ENCODE peak calls at places on chromosomes 13 and 19, in four cellular contexts. One of them, this sample, is unnamed.

GRCh38 chr13:67146523-67147130 is 83.5 kb downstream of the PCDH9 start:
- DNase-seq in Calu3: no peak
- DNase-seq in tibial artery: no peak
- DNase-seq in progenitor cell of endocrine pancreas: no peak
- DNase-seq in this sample: no peak

GRCh38 chr19:17582613-17583012 is 27.2 kb downstream of the COLGALT1 start:
- DNase-seq in Calu3: no peak
- DNase-seq in tibial artery: no peak
- DNase-seq in progenitor cell of endocrine pancreas: no peak
- DNase-seq in this sample: no peak

GRCh38 chr13:38900188-38900587 is 90.4 kb downstream of the STOML3 start:
- DNase-seq in Calu3: no peak
- DNase-seq in tibial artery: no peak
- DNase-seq in progenitor cell of endocrine pancreas: no peak
- DNase-seq in this sample: peak; percentile 25

GRCh38 chr19:52442179-52442578 is 11.2 kb upstream of the ZNF578 start:
- DNase-seq in Calu3: no peak
- DNase-seq in tibial artery: no peak
- DNase-seq in progenitor cell of endocrine pancreas: no peak
- DNase-seq in this sample: no peak

GRCh38 chr19:3360494-3361383 is 5.6 kb upstream of the NFIC start:
- DNase-seq in Calu3: no peak
- DNase-seq in tibial artery: peak; percentile 91
- DNase-seq in progenitor cell of endocrine pancreas: no peak
- DNase-seq in this sample: peak; percentile 38

GRCh38 chr13:67416047-67416925 is 186.2 kb upstream of the PCDH9 start:
- DNase-seq in Calu3: peak; percentile 6
- DNase-seq in tibial artery: no peak
- DNase-seq in progenitor cell of endocrine pancreas: peak; percentile 30
- DNase-seq in this sample: peak; percentile 83

GRCh38 chr19:28619842-28620429 is 593.0 kb downstream of the UQCRFS1 start:
- DNase-seq in Calu3: no peak
- DNase-seq in tibial artery: no peak
- DNase-seq in progenitor cell of endocrine pancreas: no peak
- DNase-seq in this sample: no peak

GRCh38 chr19:42184401-42184861 is 33.0 kb downstream of the DEDD2 start:
- DNase-seq in Calu3: peak; percentile 91
- DNase-seq in tibial artery: peak; percentile 73
- DNase-seq in progenitor cell of endocrine pancreas: peak; percentile 80
- DNase-seq in this sample: peak; percentile 89

GRCh38 chr19:53810891-53811290 is 13.2 kb downstream of the NLRP12 start:
- DNase-seq in Calu3: no peak
- DNase-seq in tibial artery: no peak
- DNase-seq in progenitor cell of endocrine pancreas: no peak
- DNase-seq in this sample: no peak

GRCh38 chr19:53810187-53810546 is 13.9 kb downstream of the NLRP12 start:
- DNase-seq in Calu3: no peak
- DNase-seq in tibial artery: no peak
- DNase-seq in progenitor cell of endocrine pancreas: no peak
- DNase-seq in this sample: no peak

GRCh38 chr19:53812335-53812734 is 11.8 kb downstream of the NLRP12 start:
- DNase-seq in Calu3: no peak
- DNase-seq in tibial artery: no peak
- DNase-seq in progenitor cell of endocrine pancreas: no peak
- DNase-seq in this sample: no peak

GRCh38 chr19:53809518-53810186 is 14.5 kb downstream of the NLRP12 start:
- DNase-seq in Calu3: no peak
- DNase-seq in tibial artery: no peak
- DNase-seq in progenitor cell of endocrine pancreas: no peak
- DNase-seq in this sample: peak; percentile 47

DNA sequence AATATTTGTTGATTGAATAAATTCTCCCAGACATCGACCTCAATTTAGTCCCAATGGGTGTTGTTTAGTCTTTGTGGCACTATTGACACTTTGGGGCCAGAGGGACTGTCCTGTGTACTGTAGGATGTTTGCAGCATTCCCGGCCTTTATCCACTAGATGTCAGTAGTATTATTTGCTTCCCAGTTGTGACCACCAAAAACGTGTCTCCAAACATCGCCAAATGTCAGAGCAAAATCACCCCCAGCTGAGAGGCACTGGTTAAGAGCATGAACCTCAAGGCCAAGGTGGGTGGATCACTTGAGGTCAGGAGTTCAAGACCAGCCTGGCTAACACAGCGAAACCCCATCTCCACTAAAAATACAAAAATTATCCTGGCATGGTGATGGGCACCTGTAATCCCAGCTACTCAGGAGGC is 15.4 kb downstream of the NLRP12 start:
- DNase-seq in Calu3: peak; percentile 38
- DNase-seq in tibial artery: no peak
- DNase-seq in progenitor cell of endocrine pancreas: no peak
- DNase-seq in this sample: no peak
- TF ChIP-seq CTCF in Calu3: peak; percentile 83
- TF ChIP-seq CTCF in tibial artery: no peak
- TF ChIP-seq CTCF in progenitor cell of endocrine pancreas: peak; percentile 58
- TF ChIP-seq CTCF in this sample: no peak

GRCh38 chr13:112931028-112931934 is 37.7 kb upstream of the MCF2L start:
- DNase-seq in Calu3: peak; percentile 44
- DNase-seq in tibial artery: no peak
- DNase-seq in progenitor cell of endocrine pancreas: no peak
- DNase-seq in this sample: peak; percentile 71

GRCh38 chr13:112928020-112928931 is 40.7 kb upstream of the MCF2L start:
- DNase-seq in Calu3: no peak
- DNase-seq in tibial artery: no peak
- DNase-seq in progenitor cell of endocrine pancreas: no peak
- DNase-seq in this sample: no peak

GRCh38 chr13:112930192-112930591 is 38.8 kb upstream of the MCF2L start:
- DNase-seq in Calu3: no peak
- DNase-seq in tibial artery: no peak
- DNase-seq in progenitor cell of endocrine pancreas: no peak
- DNase-seq in this sample: no peak

GRCh38 chr13:112929778-112930055 is 39.3 kb upstream of the MCF2L start:
- DNase-seq in Calu3: no peak
- DNase-seq in tibial artery: no peak
- DNase-seq in progenitor cell of endocrine pancreas: no peak
- DNase-seq in this sample: no peak

DNA sequence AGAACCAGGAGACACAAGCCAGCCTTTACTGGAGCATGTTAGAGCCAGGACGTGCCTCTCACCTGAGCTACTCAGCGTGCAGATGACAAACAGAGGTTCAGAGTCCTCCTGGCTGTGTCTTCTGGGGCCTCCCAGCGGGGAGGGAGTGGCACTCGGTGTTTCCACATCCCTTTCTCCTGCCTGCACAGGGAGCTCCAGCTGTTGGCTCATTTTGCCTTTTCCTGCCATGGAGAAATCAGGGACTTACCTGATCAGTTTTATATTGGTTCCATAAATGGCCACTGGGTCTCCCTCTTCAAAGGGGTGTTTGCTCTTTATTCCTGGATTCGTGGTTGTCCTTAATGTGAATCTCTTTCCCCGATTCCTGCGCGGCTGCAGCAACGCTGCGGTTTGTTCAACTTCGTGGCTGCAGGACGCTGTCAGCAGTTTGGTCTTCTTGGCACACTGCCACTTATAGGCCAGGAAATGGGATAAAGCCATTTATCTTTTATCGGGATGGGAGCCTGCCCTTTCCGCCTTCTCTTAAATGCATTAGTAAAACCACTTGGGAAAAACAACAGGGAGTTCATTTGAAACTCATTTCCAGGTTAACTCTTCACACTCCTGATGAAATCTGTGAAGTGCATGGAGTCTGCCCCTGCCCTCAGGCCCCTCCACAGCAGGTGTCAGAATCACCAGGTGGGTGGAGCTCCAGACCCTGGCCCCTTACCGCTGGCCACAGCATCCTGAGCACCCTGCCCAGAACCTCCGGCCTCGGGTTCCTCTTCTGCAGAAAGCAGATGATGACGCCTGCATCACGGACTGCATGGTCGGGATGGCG is 39.8 kb upstream of the MCF2L start:
- DNase-seq in Calu3: peak; percentile 11
- DNase-seq in tibial artery: no peak
- DNase-seq in progenitor cell of endocrine pancreas: no peak
- DNase-seq in this sample: no peak
- TF ChIP-seq CTCF in Calu3: no peak
- TF ChIP-seq CTCF in tibial artery: no peak
- TF ChIP-seq CTCF in progenitor cell of endocrine pancreas: no peak
- TF ChIP-seq CTCF in this sample: no peak

DNA sequence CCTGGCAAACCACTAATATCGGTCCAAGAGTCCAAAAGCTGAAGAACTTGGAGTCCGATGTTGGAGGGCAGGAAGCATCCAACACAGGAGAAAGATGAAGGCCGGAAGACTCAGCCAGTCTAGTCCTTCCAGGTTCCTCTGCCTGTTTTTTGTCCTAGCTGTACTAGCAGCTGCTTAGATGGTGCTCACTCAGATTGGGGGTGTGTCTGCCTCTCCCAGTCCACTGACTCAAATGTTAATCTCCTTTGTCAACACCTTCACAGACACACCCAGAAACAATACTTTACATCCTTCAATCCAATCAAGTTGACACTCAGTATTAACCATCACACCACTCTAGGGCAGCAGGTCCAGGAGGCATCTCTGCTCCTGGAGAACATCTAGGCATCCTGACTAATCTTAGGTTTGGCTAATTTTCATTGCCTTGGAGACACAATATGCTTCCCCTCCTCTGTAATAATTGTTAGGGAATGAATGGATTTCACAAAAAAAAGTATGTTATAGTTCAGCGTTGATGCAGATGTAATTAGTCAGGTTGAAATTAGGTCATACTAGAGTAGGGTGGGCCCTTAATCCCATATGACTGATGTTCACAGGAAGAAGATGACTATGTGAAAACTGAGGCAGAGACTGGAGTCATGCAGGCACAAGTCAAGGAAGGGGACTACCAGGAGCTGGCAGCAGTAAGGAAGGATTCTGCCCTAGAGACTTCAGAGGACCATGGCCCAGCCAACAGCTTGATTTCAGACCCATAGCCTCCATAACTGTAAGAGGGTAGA is 183.4 kb downstream of the RBM26 start:
- DNase-seq in Calu3: no peak
- DNase-seq in tibial artery: no peak
- DNase-seq in progenitor cell of endocrine pancreas: no peak
- DNase-seq in this sample: no peak
- TF ChIP-seq CTCF in Calu3: no peak
- TF ChIP-seq CTCF in tibial artery: no peak
- TF ChIP-seq CTCF in progenitor cell of endocrine pancreas: no peak
- TF ChIP-seq CTCF in this sample: no peak

GRCh38 chr13:99446242-99446641 is 55.0 kb upstream of the TM9SF2 start:
- DNase-seq in Calu3: no peak
- DNase-seq in tibial artery: no peak
- DNase-seq in progenitor cell of endocrine pancreas: no peak
- DNase-seq in this sample: no peak
- TF ChIP-seq CTCF in Calu3: no peak
- TF ChIP-seq CTCF in tibial artery: no peak
- TF ChIP-seq CTCF in progenitor cell of endocrine pancreas: peak; percentile 42
- TF ChIP-seq CTCF in this sample: no peak

GRCh38 chr19:57067440-57067839 is 52.3 kb upstream of the USP29 start:
- DNase-seq in Calu3: no peak
- DNase-seq in tibial artery: no peak
- DNase-seq in progenitor cell of endocrine pancreas: no peak
- DNase-seq in this sample: no peak

GRCh38 chr19:57068326-57068725 is 51.5 kb upstream of the USP29 start:
- DNase-seq in Calu3: no peak
- DNase-seq in tibial artery: no peak
- DNase-seq in progenitor cell of endocrine pancreas: no peak
- DNase-seq in this sample: no peak

GRCh38 chr19:57071414-57071813 is 48.4 kb upstream of the USP29 start:
- DNase-seq in Calu3: no peak
- DNase-seq in tibial artery: no peak
- DNase-seq in progenitor cell of endocrine pancreas: no peak
- DNase-seq in this sample: no peak

GRCh38 chr19:57068921-57069697 is 50.7 kb upstream of the USP29 start:
- DNase-seq in Calu3: no peak
- DNase-seq in tibial artery: no peak
- DNase-seq in progenitor cell of endocrine pancreas: no peak
- DNase-seq in this sample: peak; percentile 34
- TF ChIP-seq CTCF in Calu3: peak; percentile 29
- TF ChIP-seq CTCF in tibial artery: no peak
- TF ChIP-seq CTCF in progenitor cell of endocrine pancreas: no peak
- TF ChIP-seq CTCF in this sample: peak; percentile 50

GRCh38 chr19:40586611-40587010 is 9.9 kb downstream of the SHKBP1 start:
- DNase-seq in Calu3: no peak
- DNase-seq in tibial artery: no peak
- DNase-seq in progenitor cell of endocrine pancreas: no peak
- DNase-seq in this sample: no peak

GRCh38 chr19:40590464-40591265 is 10.5 kb upstream of the LTBP4 start:
- DNase-seq in Calu3: no peak
- DNase-seq in tibial artery: no peak
- DNase-seq in progenitor cell of endocrine pancreas: no peak
- DNase-seq in this sample: no peak

GRCh38 chr19:40589723-40590429 is 11.3 kb upstream of the LTBP4 start:
- DNase-seq in Calu3: no peak
- DNase-seq in tibial artery: no peak
- DNase-seq in progenitor cell of endocrine pancreas: no peak
- DNase-seq in this sample: no peak

GRCh38 chr19:40588926-40589569 is 12.1 kb upstream of the LTBP4 start:
- DNase-seq in Calu3: no peak
- DNase-seq in tibial artery: no peak
- DNase-seq in progenitor cell of endocrine pancreas: no peak
- DNase-seq in this sample: no peak

DNA sequence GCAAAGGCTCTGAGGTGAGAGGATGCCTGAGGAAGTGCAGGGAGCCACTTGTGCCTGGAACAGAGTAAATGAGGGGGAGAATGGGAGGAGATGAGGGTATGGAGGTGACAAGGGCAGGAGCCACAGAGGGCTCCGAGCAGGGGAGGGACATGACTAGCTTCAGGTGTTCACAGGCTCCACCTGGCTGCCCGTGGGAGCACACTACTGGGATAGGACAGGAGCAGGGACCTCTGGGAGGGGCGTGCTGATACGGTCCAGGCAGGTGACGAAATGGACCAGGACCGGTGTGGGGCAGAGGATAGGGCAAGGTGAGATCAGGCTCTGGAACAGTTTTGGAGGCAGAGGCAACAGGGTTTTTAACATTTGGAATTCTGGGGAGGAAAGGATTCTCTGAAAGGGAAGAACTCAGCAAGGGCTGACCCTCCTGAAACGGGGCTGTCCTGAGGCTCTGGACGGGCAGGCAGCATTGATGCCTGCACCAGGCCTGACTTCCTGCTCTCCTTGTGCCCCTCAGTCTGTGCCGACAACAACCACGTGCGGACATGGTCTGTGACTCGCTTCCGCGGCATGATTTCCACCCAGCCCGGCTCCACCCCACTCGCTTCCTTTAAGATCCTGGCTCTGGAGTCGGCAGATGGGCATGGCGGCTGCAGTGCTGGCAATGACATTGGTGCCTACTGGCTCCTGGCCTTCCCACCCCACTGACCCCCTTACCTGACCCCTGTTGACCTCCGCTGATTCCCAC is 11.6 kb downstream of the SHKBP1 start:
- DNase-seq in Calu3: no peak
- DNase-seq in tibial artery: no peak
- DNase-seq in progenitor cell of endocrine pancreas: no peak
- DNase-seq in this sample: no peak
- TF ChIP-seq CTCF in Calu3: no peak
- TF ChIP-seq CTCF in tibial artery: no peak
- TF ChIP-seq CTCF in progenitor cell of endocrine pancreas: no peak
- TF ChIP-seq CTCF in this sample: no peak